ENCODE peak calls at places on chromosomes 12 and 14, in six cellular contexts. Y is thoracic aorta, J is fibroblast of lung, F is endodermal cell, B is upper lobe of right lung, O is GM12878. U is an unnamed sample. For H3K27me3, the result is how much of the 10 kb centered on the place peaks cover.

GRCh38 chr14:103846569-103847438 is 571 bp downstream of the PPP1R13B start:
- DNase-seq in Y (no peak), J (no peak), F (peak), B (peak), O (no peak), U (no peak)

GRCh38 chr14:38867561-38868150 is 235.4 kb downstream of the SEC23A start:
- DNase-seq in Y (peak), J (peak), F (peak), B (peak), O (no peak), U (peak)

GRCh38 chr14:89473979-89474378 is 56.9 kb upstream of the FOXN3 start:
- DNase-seq in Y (no peak), J (peak), F (no peak), B (no peak), O (no peak), U (no peak)

GRCh38 chr12:59404109-59404650 is 191.6 kb upstream of the SLC16A7 start:
- DNase-seq in Y (no peak), J (peak), F (no peak), B (no peak), O (no peak), U (no peak)

GRCh38 chr12:127271776-127272175 is 995.2 kb upstream of the TMEM132C start:
- DNase-seq in Y (no peak), J (no peak), F (no peak), B (no peak), O (no peak), U (no peak)

GRCh38 chr14:54603362-54603761 is 36.4 kb downstream of the SAMD4A start:
- DNase-seq in Y (no peak), J (peak), F (no peak), B (no peak), O (no peak), U (no peak)

GRCh38 chr12:30753233-30753632 is 1.5 kb downstream of the CAPRIN2 start:
- DNase-seq in Y (no peak), J (peak), F (peak), B (no peak), O (no peak), U (no peak)

GRCh38 chr12:121299662-121300061 is 3.2 kb upstream of the CAMKK2 start:
- DNase-seq in Y (no peak), J (no peak), F (no peak), B (no peak), O (no peak), U (no peak)

GRCh38 chr12:89166525-89166934 is 185.8 kb downstream of the DUSP6 start:
- DNase-seq in Y (no peak), J (peak), F (no peak), B (no peak), O (peak), U (no peak)

GRCh38 chr14:104985675-104986486 is at the start of gene CLBA1:
- DNase-seq in Y (peak), J (peak), F (peak), B (peak), O (peak), U (no peak)

GRCh38 chr12:8890313-8891084 is 23.8 kb upstream of the PHC1 start:
- DNase-seq in Y (no peak), J (peak), F (peak), B (no peak), O (peak), U (no peak)

GRCh38 chr12:3598896-3599295 is 107.9 kb downstream of the PRMT8 start:
- DNase-seq in Y (no peak), J (no peak), F (no peak), B (peak), O (no peak), U (no peak)

GRCh38 chr12:49059385-49060232 is 985 bp downstream of the KMT2D start:
- DNase-seq in Y (no peak), J (peak), F (peak), B (no peak), O (no peak), U (no peak)

GRCh38 chr12:54370218-54370730 is 6.0 kb upstream of the GPR84 start:
- DNase-seq in Y (peak), J (peak), F (peak), B (peak), O (no peak), U (peak)

GRCh38 chr12:121209629-121210572 is at the start of gene P2RX4:
- DNase-seq in Y (peak), J (peak), F (peak), B (peak), O (peak), U (peak)

GRCh38 chr12:64674367-64674922 is 64.2 kb downstream of the RASSF3 start:
- DNase-seq in Y (no peak), J (no peak), F (no peak), B (no peak), O (no peak), U (no peak)

GRCh38 chr14:95370076-95370475 is 50.4 kb upstream of the CLMN start:
- DNase-seq in Y (no peak), J (no peak), F (peak), B (no peak), O (no peak), U (no peak)

GRCh38 chr12:127165567-127166392 is 1101.2 kb upstream of the TMEM132C start:
- DNase-seq in Y (no peak), J (peak), F (peak), B (peak), O (no peak), U (peak)

GRCh38 chr12:101715045-101715444 is 17.6 kb downstream of the CHPT1 start:
- DNase-seq in Y (no peak), J (no peak), F (no peak), B (no peak), O (no peak), U (no peak)

GRCh38 chr12:53093777-53094393 is 3.6 kb upstream of the IGFBP6 start:
- DNase-seq in Y (no peak), J (no peak), F (peak), B (no peak), O (no peak), U (no peak)

GRCh38 chr14:104118006-104118844 is 20.2 kb upstream of the KIF26A start:
- DNase-seq in Y (no peak), J (no peak), F (peak), B (peak), O (no peak), U (no peak)

GRCh38 chr12:71746983-71747611 is 7.6 kb upstream of the RAB21 start:
- DNase-seq in Y (no peak), J (peak), F (peak), B (no peak), O (peak), U (no peak)

GRCh38 chr12:82651489-82651888 is 35.2 kb upstream of the TMTC2 start:
- DNase-seq in Y (no peak), J (no peak), F (no peak), B (no peak), O (no peak), U (no peak)

GRCh38 chr12:10211101-10211974 is 1.3 kb upstream of the GABARAPL1 start:
- DNase-seq in Y (no peak), J (no peak), F (no peak), B (no peak), O (no peak), U (peak)

GRCh38 chr12:83343767-83344166 is 657.1 kb downstream of the TMTC2 start:
- DNase-seq in Y (no peak), J (no peak), F (no peak), B (no peak), O (no peak), U (no peak)

GRCh38 chr14:92649934-92650545 is 98.4 kb downstream of the LGMN start:
- DNase-seq in Y (peak), J (peak), F (no peak), B (peak), O (no peak), U (peak)

GRCh38 chr12:6540181-6540877 is 6.0 kb downstream of the GAPDH start:
- DNase-seq in Y (peak), J (peak), F (peak), B (peak), O (no peak), U (peak)

DNA sequence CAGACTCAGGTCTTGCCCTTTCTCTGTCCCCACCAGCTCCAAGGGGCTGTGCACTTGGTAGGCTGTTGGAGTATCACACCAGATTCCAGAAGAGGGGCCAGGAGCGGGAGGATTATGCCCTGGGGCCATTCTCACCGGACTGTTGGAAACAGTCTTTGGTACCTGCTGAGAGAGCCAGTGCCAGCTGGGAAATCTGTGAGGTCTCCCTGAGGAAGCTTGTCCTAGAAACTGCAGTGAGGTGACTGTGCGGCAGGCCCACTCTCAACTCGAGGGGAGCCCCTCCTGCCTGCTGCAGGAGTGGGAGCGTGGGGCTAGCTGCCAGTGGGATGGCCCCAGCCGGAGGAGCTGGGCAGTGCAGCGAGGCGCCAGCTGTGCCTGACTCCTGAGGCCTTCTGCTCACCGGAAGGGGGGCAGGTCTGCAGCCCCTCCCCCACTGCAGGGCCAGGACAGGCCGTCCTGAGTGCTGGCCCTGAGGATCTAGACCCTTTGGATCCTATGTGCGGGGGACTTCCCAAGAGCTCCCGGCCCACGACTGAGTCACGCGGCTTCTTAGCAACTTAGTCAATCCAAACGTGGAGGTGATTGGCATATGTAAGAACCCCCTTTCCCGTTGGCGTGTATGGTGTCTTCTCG is 295.2 kb downstream of the CACNA1C start:
- DNase-seq in Y (peak), J (no peak), F (peak), B (no peak), O (no peak), U (no peak)
- H3K4me3 ChIP-seq in Y (peak), J (no peak), F (no peak), B (no peak), O (no peak), U (no peak)

DNA sequence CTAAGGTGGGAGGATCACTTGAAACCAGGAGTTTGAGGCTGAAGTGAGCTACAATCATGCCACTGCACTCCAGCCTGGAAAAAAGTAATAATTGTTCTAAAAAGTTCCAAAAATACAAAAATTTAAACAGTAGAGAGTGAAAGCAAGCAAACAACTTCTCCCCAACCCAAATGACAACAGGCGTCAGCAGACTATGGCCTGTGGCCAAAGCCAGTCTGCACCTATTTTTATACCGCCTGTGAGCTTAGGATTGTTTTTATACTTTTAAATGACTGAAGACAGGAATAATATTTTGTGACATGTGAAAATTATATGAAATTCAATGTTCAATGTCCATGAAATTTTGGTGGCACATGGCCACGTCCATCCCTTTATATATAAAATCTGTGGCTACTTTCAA is 48.2 kb upstream of the TMCC3 start:
- DNase-seq in Y (no peak), J (no peak), F (no peak), B (no peak), O (no peak), U (no peak)
- TF ChIP-seq CTCF in Y (no peak), J (no peak), F (no peak), B (no peak), O (no peak), U (no peak)

GRCh38 chr12:112616469-112617190 is 174.9 kb upstream of the RPH3A start:
- DNase-seq in Y (no peak), J (no peak), F (peak), B (no peak), O (no peak), U (no peak)
- H3K27me3 ChIP-seq in Y (under half), J (under half), F (under half), B (under half), O (under half), U (under half)

GRCh38 chr12:26452511-26452910 is 257.1 kb downstream of the SSPN start:
- DNase-seq in Y (no peak), J (no peak), F (no peak), B (no peak), O (no peak), U (no peak)

GRCh38 chr12:26451763-26452162 is 256.4 kb downstream of the SSPN start:
- DNase-seq in Y (no peak), J (no peak), F (no peak), B (no peak), O (no peak), U (no peak)

DNA sequence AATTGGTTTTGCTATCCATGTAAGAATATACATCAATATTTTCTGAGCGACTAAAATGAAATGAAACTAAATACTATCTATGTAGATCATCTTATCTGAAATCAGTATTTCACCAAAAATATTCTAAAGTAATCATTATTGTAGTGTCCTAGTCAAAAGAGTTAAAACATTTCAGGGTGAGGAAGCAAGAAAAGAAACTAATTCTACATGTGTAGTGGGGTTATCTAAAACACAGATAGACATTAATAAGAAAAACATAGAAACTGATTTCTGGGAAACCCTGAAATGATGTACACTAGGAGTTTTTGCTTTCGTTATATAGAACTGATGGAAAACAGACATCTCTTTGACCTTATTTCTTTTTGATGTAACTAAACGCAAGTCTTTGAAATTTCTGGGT is 257.9 kb downstream of the SSPN start:
- DNase-seq in Y (no peak), J (no peak), F (no peak), B (no peak), O (no peak), U (no peak)
- H3K4me3 ChIP-seq in Y (no peak), J (no peak), F (no peak), B (no peak), O (no peak), U (no peak)

GRCh38 chr12:85575115-85576096 is 260.8 kb downstream of the RASSF9 start:
- DNase-seq in Y (no peak), J (peak), F (peak), B (no peak), O (peak), U (no peak)
- TF ChIP-seq CTCF in Y (peak), J (peak), F (peak), B (peak), O (peak), U (peak)

GRCh38 chr12:132470417-132470816 is 19.5 kb upstream of the FBRSL1 start:
- DNase-seq in Y (no peak), J (no peak), F (no peak), B (no peak), O (no peak), U (no peak)
- H3K27me3 ChIP-seq in Y (under half), J (under half), F (under half), B (under half), O (under half), U (under half)

GRCh38 chr12:2268478-2269286 is 215.9 kb downstream of the CACNA1C start:
- DNase-seq in Y (no peak), J (peak), F (peak), B (no peak), O (no peak), U (no peak)
- H3K4me3 ChIP-seq in Y (peak), J (no peak), F (no peak), B (no peak), O (no peak), U (no peak)

GRCh38 chr12:27537855-27538675 is 14.1 kb downstream of the PPFIBP1 start:
- DNase-seq in Y (no peak), J (no peak), F (no peak), B (no peak), O (no peak), U (no peak)
- TF ChIP-seq CTCF in Y (no peak), J (no peak), F (no peak), B (no peak), O (no peak), U (no peak)

GRCh38 chr12:108896817-108897216 is 16.9 kb downstream of the DAO start:
- DNase-seq in Y (no peak), J (no peak), F (no peak), B (peak), O (no peak), U (no peak)
- H3K27me3 ChIP-seq in Y (under half), J (under half), F (under half), B (under half), O (under half), U (under half)

GRCh38 chr12:125336246-125336645 is 271.0 kb downstream of the AACS start:
- DNase-seq in Y (no peak), J (no peak), F (no peak), B (no peak), O (no peak), U (no peak)

GRCh38 chr12:125331342-125332052 is 266.3 kb downstream of the AACS start:
- DNase-seq in Y (no peak), J (no peak), F (no peak), B (no peak), O (no peak), U (no peak)

GRCh38 chr12:125329239-125330238 is 264.3 kb downstream of the AACS start:
- DNase-seq in Y (no peak), J (no peak), F (peak), B (no peak), O (no peak), U (no peak)

GRCh38 chr12:125332900-125333299 is 267.7 kb downstream of the AACS start:
- DNase-seq in Y (no peak), J (no peak), F (peak), B (no peak), O (no peak), U (no peak)

GRCh38 chr12:125330645-125331341 is 265.6 kb downstream of the AACS start:
- DNase-seq in Y (no peak), J (peak), F (peak), B (peak), O (no peak), U (peak)
- H3K4me3 ChIP-seq in Y (peak), J (peak), F (peak), B (peak), O (no peak), U (peak)

U was measured in right atrium auricular region.